ENCODE peak calls at places on chromosome 18, in five cellular contexts. S is stomach, A is prostate gland, G is right atrium auricular region, F is Karpas-422. L is an unnamed sample.

GRCh38 chr18:35585608-35586007 is 4.1 kb downstream of the GALNT1 start:
- DNase-seq in S (no peak), A (no peak), G (no peak), F (no peak), L (no peak)

GRCh38 chr18:56148373-56148772 is 490.0 kb downstream of the TXNL1 start:
- DNase-seq in S (no peak), A (no peak), G (no peak), F (no peak), L (no peak)

GRCh38 chr18:57210711-57211411 is 64.0 kb downstream of the BOD1L2 start:
- DNase-seq in S (no peak), A (no peak), G (no peak), F (no peak), L (no peak)

GRCh38 chr18:42052137-42052708 is 97.2 kb downstream of the PIK3C3 start:
- DNase-seq in S (no peak), A (no peak), G (no peak), F (peak; percentile 80), L (no peak)

GRCh38 chr18:71630686-71631085 is 913.5 kb downstream of the CBLN2 start:
- DNase-seq in S (no peak), A (no peak), G (no peak), F (no peak), L (no peak)

GRCh38 chr18:54555996-54556395 is 35.0 kb upstream of the DYNAP start:
- DNase-seq in S (no peak), A (no peak), G (no peak), F (no peak), L (no peak)

GRCh38 chr18:61824733-61825363 is 68.0 kb downstream of the RNF152 start:
- DNase-seq in S (no peak), A (no peak), G (no peak), F (no peak), L (no peak)

GRCh38 chr18:50466634-50467033 is 91.8 kb downstream of the SKA1 start:
- DNase-seq in S (no peak), A (no peak), G (no peak), F (no peak), L (no peak)

GRCh38 chr18:37487400-37487831 is 78.2 kb downstream of the CELF4 start:
- DNase-seq in S (no peak), A (no peak), G (no peak), F (no peak), L (no peak)
- H3K27me3 ChIP-seq in S (peaks cover 96% of the 10 kb centered on the region), A (peaks cover 22% of the 10 kb centered on the region), G (no peaks in the 10 kb centered on the region), F (no peaks in the 10 kb centered on the region), L (peaks cover 11% of the 10 kb centered on the region)

GRCh38 chr18:58514773-58515172 is 114.1 kb downstream of the ALPK2 start:
- DNase-seq in S (no peak), A (no peak), G (no peak), F (no peak), L (no peak)
- H3K27me3 ChIP-seq in S (no peaks in the 10 kb centered on the region), A (no peaks in the 10 kb centered on the region), G (no peaks in the 10 kb centered on the region), F (no peaks in the 10 kb centered on the region), L (no peaks in the 10 kb centered on the region)

GRCh38 chr18:26548144-26549102 is at the start of gene KCTD1:
- DNase-seq in S (peak; percentile 83), A (peak; percentile 73), G (peak; percentile 87), F (peak; percentile 92), L (peak; percentile 62)

GRCh38 chr18:26551217-26551708 is 2.9 kb upstream of the KCTD1 start:
- DNase-seq in S (no peak), A (no peak), G (no peak), F (no peak), L (no peak)

GRCh38 chr18:26549486-26550435 is 1.4 kb upstream of the KCTD1 start:
- DNase-seq in S (peak; percentile 66), A (peak; percentile 67), G (peak; percentile 68), F (peak; percentile 68), L (no peak)

GRCh38 chr18:26547302-26548143 is 830 bp downstream of the KCTD1 start:
- DNase-seq in S (peak; percentile 54), A (peak; percentile 84), G (peak; percentile 74), F (no peak), L (peak; percentile 50)

DNA sequence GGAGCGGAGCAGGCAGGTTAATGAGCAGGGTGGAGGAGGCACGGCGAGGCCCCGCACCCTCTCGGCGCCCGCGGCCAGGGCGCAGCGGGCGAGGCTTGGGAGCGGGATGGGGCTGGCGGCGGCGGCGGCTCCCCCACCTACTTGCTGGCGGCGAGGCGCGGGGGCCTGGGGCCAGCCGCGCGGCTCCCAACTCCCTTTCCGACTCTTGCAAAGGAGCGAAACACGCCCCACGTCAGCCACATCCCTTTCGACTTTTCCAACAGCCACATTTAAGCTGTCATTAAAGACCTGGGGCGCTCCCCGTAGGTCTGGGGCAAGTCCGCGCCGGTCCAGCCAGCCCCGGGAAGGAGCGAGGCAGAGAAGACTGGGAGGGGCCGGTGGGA is 741 bp upstream of the KCTD1 start:
- DNase-seq in S (peak; percentile 30), A (peak; percentile 61), G (no peak), F (peak; percentile 51), L (peak; percentile 16)
- H3K27me3 ChIP-seq in S (peaks cover 58% of the 10 kb centered on the region), A (no peaks in the 10 kb centered on the region), G (no peaks in the 10 kb centered on the region), F (peaks cover 3% of the 10 kb centered on the region), L (peaks cover 17% of the 10 kb centered on the region)

DNA sequence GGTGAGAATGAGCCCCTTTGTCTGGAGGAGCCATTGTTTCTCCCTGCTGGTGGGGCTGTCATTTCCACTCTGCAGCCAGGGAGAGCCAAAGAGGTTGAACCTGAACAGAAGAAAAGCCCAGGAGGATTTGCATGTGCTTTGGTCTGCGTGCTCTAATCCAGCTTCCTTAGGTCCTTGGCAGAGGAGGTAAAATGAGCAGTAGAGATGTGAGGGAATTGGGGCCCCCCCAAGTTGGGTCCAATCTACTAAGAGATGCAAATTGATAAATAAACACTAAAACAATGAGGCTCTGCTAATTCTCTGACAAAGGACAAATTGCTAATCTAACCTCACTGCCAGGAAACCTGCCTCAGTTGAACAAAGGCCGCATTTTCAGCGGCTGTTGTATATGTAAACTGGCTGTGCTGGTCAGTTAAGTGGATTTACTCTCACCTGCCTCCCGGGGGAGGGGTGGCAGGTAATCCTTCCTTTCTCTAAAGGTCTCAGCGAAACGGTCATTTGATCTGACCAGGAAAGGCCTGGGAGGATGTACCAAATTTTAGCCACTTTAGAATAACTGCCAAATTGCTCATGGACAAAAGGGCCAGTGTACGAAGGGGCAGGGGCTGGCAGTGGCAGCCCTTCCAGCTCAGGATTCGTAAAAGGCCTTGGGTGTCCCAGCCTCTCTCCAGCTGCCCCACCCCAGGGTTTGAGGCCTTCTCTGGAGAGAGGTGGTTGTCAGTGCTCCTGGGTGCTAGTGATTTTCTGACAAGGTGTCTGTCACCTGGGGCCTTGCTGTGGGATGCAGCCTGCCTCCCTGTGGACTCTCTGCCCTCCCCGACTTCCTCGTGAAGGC is 193.6 kb downstream of the MIB1 start:
- DNase-seq in S (no peak), A (no peak), G (no peak), F (no peak), L (no peak)
- H3K27me3 ChIP-seq in S (no peaks in the 10 kb centered on the region), A (no peaks in the 10 kb centered on the region), G (no peaks in the 10 kb centered on the region), F (no peaks in the 10 kb centered on the region), L (no peaks in the 10 kb centered on the region)

DNA sequence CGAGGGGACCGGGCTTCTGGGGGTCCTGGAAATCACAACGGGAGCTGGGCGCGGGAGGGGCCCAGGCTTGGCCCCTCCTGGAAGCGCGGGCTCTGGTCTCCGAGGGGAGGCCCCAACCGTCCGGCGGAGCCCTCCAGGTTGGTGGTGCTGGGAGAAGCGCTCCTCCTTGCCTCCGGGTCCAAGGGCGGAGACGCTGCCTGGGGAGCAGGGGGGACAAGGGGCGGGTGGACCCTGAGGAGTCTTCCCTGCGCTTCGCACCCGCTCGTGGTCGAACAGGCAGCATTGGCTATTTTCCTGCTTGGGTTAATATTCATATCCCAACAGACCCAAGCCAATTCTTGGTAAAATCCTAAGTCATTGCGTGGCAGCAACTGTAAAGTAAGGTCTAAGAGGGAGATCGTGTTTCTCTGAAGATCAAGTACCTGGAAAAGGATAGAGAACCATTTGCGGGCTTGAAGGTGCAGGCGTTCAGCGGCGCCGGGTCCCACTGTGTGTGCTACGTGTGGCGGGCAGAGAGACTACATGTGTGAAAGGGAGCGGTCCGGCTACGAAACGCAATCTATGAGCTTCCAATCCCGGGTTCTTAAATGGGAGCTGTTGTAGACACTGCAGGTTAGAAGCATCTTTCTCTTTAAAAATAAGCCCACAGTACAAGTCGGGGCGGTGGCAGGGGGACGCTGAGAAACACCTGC is 805 bp downstream of the CIDEA start:
- DNase-seq in S (no peak), A (no peak), G (no peak), F (no peak), L (no peak)
- H3K27me3 ChIP-seq in S (peaks cover 63% of the 10 kb centered on the region), A (peaks cover 10% of the 10 kb centered on the region), G (no peaks in the 10 kb centered on the region), F (no peaks in the 10 kb centered on the region), L (no peaks in the 10 kb centered on the region)

L was measured in CD4-positive, alpha-beta memory T cell.